ENCODE peak calls at places on chromosomes 11 and 22, in four cellular contexts. I, U, X and M are unnamed samples.

GRCh38 chr22:46083383-46084350 is 66.7 kb upstream of the PPARA start:
- DNase-seq in I (no peak), U (no peak), X (no peak), M (no peak)

GRCh38 chr11:76767659-76768058 is 15.5 kb upstream of the TSKU start:
- DNase-seq in U (no peak), I (no peak), X (no peak), M (no peak)

GRCh38 chr11:113778111-113778910 is 1.3 kb upstream of the CLDN25 start:
- DNase-seq in X (no peak), I (peak; percentile 40), U (no peak), M (no peak)

GRCh38 chr11:12449961-12450715 is 72.8 kb downstream of the PARVA start:
- DNase-seq in U (no peak), I (no peak), X (no peak), M (no peak)

GRCh38 chr11:30244255-30244654 is 13.4 kb downstream of the FSHB start:
- DNase-seq in X (no peak), U (no peak), I (no peak), M (no peak)

GRCh38 chr22:39091136-39092081 is 5.6 kb upstream of the APOBEC3H start:
- DNase-seq in I (no peak), X (no peak), U (no peak), M (no peak)

GRCh38 chr11:68993546-68993945 is 12.8 kb upstream of the MRGPRD start:
- DNase-seq in X (no peak), U (no peak), I (no peak), M (no peak)

GRCh38 chr22:17228725-17229126 is 9.5 kb upstream of the ADA2 start:
- DNase-seq in X (no peak), I (peak; percentile 60), U (no peak), M (no peak)

GRCh38 chr22:45208993-45209838 is 31.5 kb downstream of the KIAA0930 start:
- DNase-seq in U (peak; percentile 43), X (no peak), I (no peak), M (no peak)

GRCh38 chr11:72338741-72339140 is 94.8 kb upstream of the PHOX2A start:
- DNase-seq in U (no peak), X (no peak), I (no peak), M (no peak)

GRCh38 chr22:20084547-20085413 is 4.7 kb downstream of the DGCR8 start:
- DNase-seq in U (no peak), X (no peak), I (peak; percentile 50), M (no peak)

GRCh38 chr11:17351510-17352176 is at the start of gene NCR3LG1:
- DNase-seq in X (no peak), U (no peak), I (peak; percentile 46), M (no peak)

GRCh38 chr22:24441406-24442351 is 14.3 kb downstream of the ADORA2A start:
- DNase-seq in X (no peak), U (no peak), I (no peak), M (no peak)

GRCh38 chr11:65436412-65437032 is 13.9 kb downstream of the NEAT1 start:
- DNase-seq in X (no peak), U (no peak), I (no peak), M (no peak)

GRCh38 chr11:121841487-121842167 is 274.4 kb downstream of the BLID start:
- DNase-seq in U (no peak), X (no peak), I (peak; percentile 4), M (peak; percentile 5)

GRCh38 chr11:122732342-122733300 is 77.1 kb downstream of the UBASH3B start:
- DNase-seq in U (no peak), X (no peak), I (peak; percentile 43), M (no peak)

GRCh38 chr11:64226507-64227051 is 505 bp downstream of the NUDT22 start:
- DNase-seq in U (no peak), X (no peak), I (peak; percentile 50), M (no peak)

GRCh38 chr11:63609536-63609935 is 4.7 kb downstream of the PLAAT3 start:
- DNase-seq in I (no peak), X (no peak), U (no peak), M (no peak)

GRCh38 chr11:106162190-106162589 is 84.7 kb downstream of the AASDHPPT start:
- DNase-seq in I (no peak), X (no peak), U (no peak), M (no peak)

GRCh38 chr22:48594016-48594756 is 1233.5 kb downstream of the BRD1 start:
- DNase-seq in U (no peak), I (no peak), X (no peak), M (no peak)

GRCh38 chr22:46453006-46453828 is 84.2 kb downstream of the CELSR1 start:
- DNase-seq in X (no peak), I (peak; percentile 83), U (no peak), M (no peak)

GRCh38 chr11:126736682-126737404 is 263.7 kb downstream of the KIRREL3 start:
- DNase-seq in X (no peak), I (no peak), U (no peak), M (no peak)

DNA sequence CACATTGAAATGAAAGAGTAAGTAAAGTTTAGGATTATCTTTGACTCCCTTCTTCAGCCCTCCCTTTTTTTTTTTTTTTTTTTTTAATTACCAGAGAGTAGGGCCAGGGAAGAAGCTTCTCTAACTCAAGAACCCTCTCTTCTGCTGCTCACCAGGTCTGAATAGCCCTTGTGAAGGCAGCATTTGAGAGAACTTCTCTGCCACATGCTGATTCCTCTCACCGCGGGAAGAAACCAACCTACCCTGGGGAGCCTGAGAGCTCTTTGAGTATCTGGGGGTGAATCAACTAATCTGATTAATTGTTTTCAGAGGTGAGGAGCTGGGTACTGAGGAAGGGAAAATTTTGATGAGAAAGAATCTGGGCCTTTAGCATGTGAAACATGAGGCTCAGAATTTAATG is 434.5 kb upstream of the CCDC90B start:
- DNase-seq in U (no peak), X (no peak), I (no peak), M (peak; percentile 33)
- H3K4me1 ChIP-seq in U (peaks cover 8% of the 10 kb centered on the region), X (peaks cover 7% of the 10 kb centered on the region), I (peaks cover 14% of the 10 kb centered on the region), M (no peaks in the 10 kb centered on the region)

DNA sequence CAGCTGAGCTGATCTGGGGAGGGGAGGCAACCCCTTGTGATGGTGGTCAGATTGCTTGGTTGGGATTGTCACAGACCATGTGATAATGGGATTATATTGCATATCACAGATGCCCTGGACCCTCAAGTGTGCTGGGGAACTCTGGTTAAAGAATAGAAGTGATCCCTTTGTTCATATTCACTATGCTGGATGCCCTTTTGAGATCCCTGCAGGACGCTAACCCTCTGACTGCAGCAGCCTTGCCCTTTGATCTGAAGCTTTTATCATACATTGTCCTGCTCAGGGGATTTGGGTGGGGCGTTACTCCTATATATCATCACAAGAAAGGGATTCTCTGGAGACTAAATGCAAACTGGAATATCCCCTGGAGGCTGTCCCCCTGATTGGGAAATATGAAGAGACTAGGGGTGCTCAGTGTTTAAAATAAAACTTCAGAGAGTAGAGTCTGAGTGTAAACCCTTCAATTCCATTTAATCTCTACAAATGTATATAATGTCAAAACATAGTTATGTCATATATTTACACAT is 77.0 kb upstream of the TOP3B start:
- DNase-seq in X (no peak), I (no peak), U (no peak), M (no peak)
- TF ChIP-seq SUZ12 in X (no peak), I (no peak), U (no peak), M (no peak)

DNA sequence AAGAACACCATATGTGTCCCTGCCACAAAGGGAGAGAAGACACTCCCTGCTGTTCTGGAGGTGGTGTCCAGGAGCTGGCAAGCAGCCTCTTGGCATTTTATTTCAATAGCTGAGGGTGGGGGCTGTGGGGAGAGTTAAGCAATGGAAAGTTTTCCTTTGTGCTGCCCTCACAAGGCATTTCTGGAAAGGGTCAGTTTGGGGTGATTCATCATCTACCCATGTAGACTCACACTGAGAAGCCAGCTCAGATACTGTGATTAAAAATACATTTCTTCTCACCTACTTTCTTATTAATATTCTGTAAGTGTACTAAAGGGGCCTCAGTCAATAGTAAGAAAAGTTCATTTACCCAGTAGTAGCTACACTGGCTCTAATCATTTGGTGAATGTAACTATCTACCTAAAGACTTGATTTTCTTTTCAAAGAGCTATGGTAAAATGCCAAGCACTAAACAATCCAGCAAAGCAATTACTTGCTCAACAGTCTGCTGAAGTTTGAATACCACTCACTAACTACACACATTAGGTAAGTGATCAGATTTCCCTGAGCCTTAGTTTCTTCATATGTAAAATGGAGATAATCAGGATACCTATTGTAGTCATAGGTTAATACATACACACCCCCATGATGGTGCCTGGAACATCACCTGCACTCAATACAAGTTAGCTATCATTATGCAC is 55.1 kb downstream of the SLC1A2 start:
- DNase-seq in U (no peak), X (no peak), I (no peak), M (no peak)
- TF ChIP-seq YY1 in U (no peak), X (no peak), I (no peak), M (no peak)

DNA sequence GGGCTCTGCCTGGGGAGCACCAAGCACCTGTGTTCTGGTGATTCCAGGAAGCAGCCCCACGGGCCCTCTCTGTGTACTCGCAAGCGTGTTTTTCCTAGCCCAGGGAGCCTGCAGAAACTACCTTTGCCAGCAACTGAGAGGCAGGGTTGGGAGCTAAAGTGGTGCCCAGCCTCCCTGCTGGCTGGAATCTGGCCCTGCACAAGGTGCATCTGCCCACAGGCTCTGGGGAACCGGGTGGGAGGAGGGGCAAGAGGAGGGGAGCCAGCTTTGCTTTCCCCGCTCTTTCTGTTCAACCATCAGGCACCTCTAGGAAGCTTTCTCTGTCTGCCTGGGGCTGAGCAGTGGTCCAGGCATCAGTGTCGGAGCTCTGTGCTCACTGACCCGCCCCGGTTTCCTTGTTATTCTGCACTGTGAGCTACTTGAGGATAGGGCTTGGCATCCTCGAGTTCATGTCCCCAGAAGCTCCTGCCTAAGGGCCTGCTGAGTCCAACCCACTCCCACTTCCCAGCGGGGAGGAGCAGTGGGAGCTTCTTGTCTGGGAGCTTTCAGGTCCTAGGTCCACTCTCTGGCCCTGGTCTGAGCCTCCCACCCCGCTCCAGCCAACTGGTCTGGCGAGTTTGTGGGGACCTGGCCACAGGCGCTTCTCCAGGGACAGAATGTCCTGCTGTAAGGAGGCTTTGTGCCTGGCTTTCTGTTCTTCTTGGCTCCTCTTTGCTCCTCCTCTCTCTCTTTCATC is 14.9 kb downstream of the DAGLA start:
- DNase-seq in X (no peak), U (no peak), I (peak; percentile 44), M (no peak)
- H3K4me1 ChIP-seq in X (peaks cover 6% of the 10 kb centered on the region), U (peaks cover 9% of the 10 kb centered on the region), I (peaks cover 51% of the 10 kb centered on the region), M (peaks cover 52% of the 10 kb centered on the region)

DNA sequence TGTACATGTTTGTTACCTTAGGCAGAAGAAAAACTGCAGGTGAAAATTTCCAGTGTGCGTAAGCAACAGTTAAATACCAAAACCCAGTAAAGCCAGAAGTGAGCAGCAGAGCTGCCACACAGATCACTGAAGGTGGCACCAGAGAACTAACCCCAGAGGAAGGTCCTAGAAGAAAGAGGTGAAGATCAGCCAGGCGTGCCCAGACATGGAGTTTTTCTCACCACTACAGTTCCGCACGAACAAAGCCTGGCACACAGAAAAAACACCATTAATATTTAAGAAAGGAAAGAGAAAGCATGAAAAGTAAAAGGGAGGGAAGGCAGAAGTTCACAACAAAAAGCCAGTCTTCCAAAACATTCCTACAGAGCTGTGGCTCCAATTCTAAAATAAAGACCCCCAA is 60.7 kb downstream of the STK33 start:
- DNase-seq in X (peak; percentile 86), U (no peak), I (no peak), M (no peak)
- TF ChIP-seq SUZ12 in X (no peak), U (no peak), I (no peak), M (no peak)